ENCODE peak calls at places on chromosome 15, in ten cellular contexts. P, H, U, V, J, R, M, C, T and F are unnamed samples.

GRCh38 chr15:92165001-92165346 is 228.7 kb upstream of the ST8SIA2 start:
- DNase-seq in M (no peak), P (no peak), R (no peak), C (peak; percentile 17), V (no peak), T (no peak), H (no peak), U (no peak), J (no peak), F (no peak)

GRCh38 chr15:89512631-89513030 is 16.2 kb upstream of the RHCG start:
- DNase-seq in U (no peak), M (no peak), P (no peak), H (no peak), R (no peak), C (no peak), T (no peak), J (no peak), V (no peak), F (no peak)

GRCh38 chr15:92638291-92638708 is 17.3 kb downstream of the FAM174B start:
- DNase-seq in H (no peak), U (no peak), V (peak; percentile 63), P (no peak), J (no peak), T (no peak), R (no peak), M (no peak), C (peak; percentile 47), F (no peak)

GRCh38 chr15:67080118-67080899 is 14.9 kb downstream of the SMAD3 start:
- DNase-seq in C (no peak), H (peak; percentile 52), P (no peak), V (no peak), T (no peak), U (no peak), M (no peak), R (peak; percentile 91), J (no peak), F (no peak)

GRCh38 chr15:55530861-55531313 is 22.9 kb upstream of the DNAAF4 start:
- DNase-seq in M (peak; percentile 78), R (peak; percentile 9), C (no peak), V (no peak), T (peak; percentile 32), P (no peak), U (no peak), H (no peak), J (no peak), F (peak; percentile 87)

GRCh38 chr15:70608156-70608555 is 155.2 kb downstream of the UACA start:
- DNase-seq in U (no peak), H (no peak), J (no peak), R (no peak), T (no peak), C (no peak), P (no peak), M (no peak), V (no peak), F (no peak)

GRCh38 chr15:91515188-91515754 is 338.2 kb upstream of the SLCO3A1 start:
- DNase-seq in H (peak; percentile 67), U (peak; percentile 13), M (peak; percentile 53), P (no peak), C (peak; percentile 51), J (no peak), V (no peak), R (peak; percentile 93), T (peak; percentile 67), F (peak; percentile 38)

GRCh38 chr15:62773369-62774165 is 269.0 kb upstream of the TPM1 start:
- DNase-seq in R (no peak), H (no peak), U (no peak), C (no peak), M (no peak), P (no peak), T (no peak), J (no peak), V (no peak), F (no peak)

GRCh38 chr15:74977599-74977998 is 17.8 kb upstream of the SCAMP5 start:
- DNase-seq in U (no peak), T (no peak), R (peak; percentile 34), J (no peak), C (no peak), P (no peak), M (no peak), V (no peak), H (no peak), F (no peak)

GRCh38 chr15:52227456-52227855 is 36.3 kb upstream of the GNB5 start:
- DNase-seq in J (peak; percentile 53), V (peak; percentile 26), U (peak; percentile 85), R (peak; percentile 88), H (peak; percentile 58), T (peak; percentile 87), C (peak; percentile 51), M (peak; percentile 81), P (peak; percentile 42), F (peak; percentile 35)

GRCh38 chr15:57752426-57752825 is 45.9 kb downstream of the POLR2M start:
- DNase-seq in M (no peak), U (no peak), T (no peak), R (no peak), J (no peak), V (no peak), H (peak; percentile 53), C (no peak), P (no peak), F (no peak)

GRCh38 chr15:67183443-67184169 is 70.9 kb downstream of the AAGAB start:
- DNase-seq in J (no peak), V (no peak), T (peak; percentile 10), M (no peak), C (no peak), H (no peak), U (no peak), R (peak; percentile 68), P (no peak), F (no peak)

GRCh38 chr15:63532307-63532744 is 27.9 kb downstream of the USP3 start:
- DNase-seq in C (no peak), R (no peak), H (no peak), U (no peak), M (no peak), V (no peak), J (no peak), P (no peak), T (peak; percentile 37), F (no peak)

GRCh38 chr15:30791239-30791638 is 112.5 kb upstream of the FAN1 start:
- DNase-seq in P (no peak), H (no peak), C (no peak), R (no peak), T (peak; percentile 41), U (no peak), M (no peak), V (no peak), J (no peak), F (no peak)

GRCh38 chr15:69403611-69404010 is 10.5 kb upstream of the KIF23 start:
- DNase-seq in C (no peak), P (no peak), T (no peak), R (peak; percentile 93), M (no peak), H (no peak), J (no peak), U (no peak), V (no peak), F (no peak)

GRCh38 chr15:99070268-99070667 is 34.6 kb upstream of the SYNM start:
- DNase-seq in M (no peak), J (no peak), T (no peak), C (no peak), V (no peak), U (no peak), P (no peak), H (no peak), R (no peak), F (no peak)

GRCh38 chr15:73330206-73331051 is 38.3 kb downstream of the HCN4 start:
- DNase-seq in V (no peak), J (no peak), R (no peak), M (no peak), C (no peak), H (no peak), T (no peak), P (no peak), U (no peak), F (no peak)